ENCODE peak calls at places on chromosomes 5 and 9, in four cellular contexts. One of them, this sample, is unnamed.

GRCh38 chr9:114046876-114047275 is 31.2 kb downstream of the AMBP start:
- DNase-seq in NCI-H1105: no peak
- DNase-seq in NCI-H510A: no peak
- DNase-seq in skeletal muscle cell: no peak
- DNase-seq in this sample: no peak

GRCh38 chr5:95842955-95843544 is 20.5 kb upstream of the GLRX start:
- DNase-seq in NCI-H1105: no peak
- DNase-seq in NCI-H510A: no peak
- DNase-seq in skeletal muscle cell: no peak
- DNase-seq in this sample: no peak

GRCh38 chr5:168750926-168751325 is 171.8 kb upstream of the PANK3 start:
- DNase-seq in NCI-H1105: no peak
- DNase-seq in NCI-H510A: no peak
- DNase-seq in skeletal muscle cell: no peak
- DNase-seq in this sample: no peak

GRCh38 chr5:75286211-75286773 is 49.6 kb upstream of the ANKRD31 start:
- DNase-seq in NCI-H1105: no peak
- DNase-seq in NCI-H510A: no peak
- DNase-seq in skeletal muscle cell: no peak
- DNase-seq in this sample: no peak

GRCh38 chr5:179198865-179199645 is 138.9 kb downstream of the ZNF354C start:
- DNase-seq in NCI-H1105: no peak
- DNase-seq in NCI-H510A: no peak
- DNase-seq in skeletal muscle cell: no peak
- DNase-seq in this sample: no peak

GRCh38 chr9:108511200-108511756 is 344.5 kb downstream of the ACTL7B start:
- DNase-seq in NCI-H1105: no peak
- DNase-seq in NCI-H510A: no peak
- DNase-seq in skeletal muscle cell: peak
- DNase-seq in this sample: no peak

GRCh38 chr5:168317521-168318147 is 26.2 kb downstream of the WWC1 start:
- DNase-seq in NCI-H1105: no peak
- DNase-seq in NCI-H510A: no peak
- DNase-seq in skeletal muscle cell: peak
- DNase-seq in this sample: no peak

GRCh38 chr9:114484854-114485443 is 20.3 kb downstream of the WHRN start:
- DNase-seq in NCI-H1105: no peak
- DNase-seq in NCI-H510A: no peak
- DNase-seq in skeletal muscle cell: no peak
- DNase-seq in this sample: no peak